ENCODE peak calls at places on chromosomes 16 and 17, in five cellular contexts. N, J, Y, L and B are unnamed samples.

GRCh38 chr17:42508426-42509164 is 27.4 kb upstream of the NAGLU start:
- DNase-seq in N (no peak), J (no peak), Y (no peak), L (no peak), B (no peak)

GRCh38 chr17:49510059-49510719 is 15.1 kb downstream of the NGFR start:
- DNase-seq in N (no peak), J (no peak), Y (no peak), L (no peak), B (no peak)

GRCh38 chr16:1188781-1189189 is 35.9 kb downstream of the CACNA1H start:
- DNase-seq in N (peak; percentile 68), J (peak; percentile 14), Y (no peak), L (peak; percentile 31), B (no peak)

GRCh38 chr16:87047221-87048037 is 269.8 kb downstream of the C16orf95 start:
- DNase-seq in N (no peak), J (no peak), Y (peak; percentile 22), L (no peak), B (no peak)

GRCh38 chr17:41739661-41740352 is 5.4 kb upstream of the HAP1 start:
- DNase-seq in N (no peak), J (no peak), Y (peak; percentile 95), L (no peak), B (no peak)

GRCh38 chr17:68195667-68196393 is 52.0 kb upstream of the AMZ2 start:
- DNase-seq in N (no peak), J (no peak), Y (no peak), L (no peak), B (no peak)

GRCh38 chr17:48149174-48150106 is 41.9 kb downstream of the SNX11 start:
- DNase-seq in N (no peak), J (no peak), Y (no peak), L (no peak), B (no peak)

GRCh38 chr16:84949776-84950436 is 61.4 kb downstream of the ZDHHC7 start:
- DNase-seq in N (no peak), J (no peak), Y (no peak), L (no peak), B (no peak)

GRCh38 chr17:80991645-80992076 is at the start of gene CHMP6:
- DNase-seq in N (peak; percentile 77), J (peak; percentile 59), Y (peak; percentile 34), L (peak; percentile 60), B (peak; percentile 80)

GRCh38 chr16:6009151-6009550 is 911.6 kb upstream of the EEF2KMT start:
- DNase-seq in N (no peak), J (no peak), Y (peak; percentile 26), L (no peak), B (no peak)

GRCh38 chr16:86150646-86151371 is 251.8 kb downstream of the IRF8 start:
- DNase-seq in N (no peak), J (no peak), Y (no peak), L (no peak), B (no peak)

GRCh38 chr17:9339958-9340357 is 235.7 kb downstream of the STX8 start:
- DNase-seq in N (peak; percentile 76), J (no peak), Y (no peak), L (no peak), B (no peak)